ENCODE peak calls at places on chromosomes 2 and 18, in ten cellular contexts. O is left ventricle myocardium inferior, S is AG09319, A is mucosa of descending colon, E is brain microvascular endothelial cell, K is omental fat pad, N is tibial nerve, P is neural crest cell, F is AG10803, M is lower leg skin. V is an unnamed sample.

GRCh38 chr2:99928472-99929053 is 213.8 kb downstream of the AFF3 start:
- DNase-seq in M (no peak), N (no peak), A (no peak), O (no peak), F (no peak), P (no peak), S (no peak), E (no peak), K (no peak), V (no peak)

GRCh38 chr2:189204322-189204941 is 24.9 kb upstream of the COL5A2 start:
- DNase-seq in A (no peak), N (no peak), P (no peak), F (peak), O (no peak), M (no peak), S (no peak), E (no peak), K (no peak), V (no peak)

GRCh38 chr18:76462326-76462694 is 32.7 kb downstream of the ZNF516 start:
- DNase-seq in N (no peak), P (no peak), K (no peak), E (no peak), O (no peak), M (no peak), A (no peak), F (no peak), S (no peak), V (no peak)

GRCh38 chr2:62811972-62812371 is 106.5 kb downstream of the EHBP1 start:
- DNase-seq in S (no peak), F (no peak), K (no peak), M (no peak), O (no peak), E (no peak), A (no peak), P (no peak), N (no peak), V (no peak)

GRCh38 chr2:201467666-201468065 is 16.1 kb downstream of the STRADB start:
- DNase-seq in P (no peak), A (no peak), N (no peak), S (no peak), E (no peak), O (no peak), F (no peak), K (no peak), M (no peak), V (no peak)

GRCh38 chr2:234763051-234763909 is 188.5 kb upstream of the SH3BP4 start:
- DNase-seq in K (no peak), P (no peak), F (peak), M (no peak), O (no peak), A (no peak), S (peak), E (no peak), N (no peak), V (no peak)

GRCh38 chr2:120783371-120783791 is 47.7 kb downstream of the GLI2 start:
- DNase-seq in M (no peak), S (no peak), F (peak), K (no peak), E (no peak), O (no peak), A (no peak), P (no peak), N (no peak), V (no peak)

GRCh38 chr2:214899751-214900150 is 90.3 kb upstream of the BARD1 start:
- DNase-seq in A (no peak), M (no peak), K (no peak), S (no peak), E (no peak), P (no peak), F (no peak), O (no peak), N (no peak), V (no peak)

GRCh38 chr2:65017335-65017734 is 28.1 kb downstream of the SLC1A4 start:
- DNase-seq in S (no peak), M (no peak), A (no peak), F (no peak), O (no peak), K (no peak), P (no peak), N (no peak), E (no peak), V (no peak)
- TF ChIP-seq CTCF in S (no peak), M (no peak), A (peak), F (no peak), O (peak), K (no peak), P (peak), N (peak), E (peak), V (no peak)

DNA sequence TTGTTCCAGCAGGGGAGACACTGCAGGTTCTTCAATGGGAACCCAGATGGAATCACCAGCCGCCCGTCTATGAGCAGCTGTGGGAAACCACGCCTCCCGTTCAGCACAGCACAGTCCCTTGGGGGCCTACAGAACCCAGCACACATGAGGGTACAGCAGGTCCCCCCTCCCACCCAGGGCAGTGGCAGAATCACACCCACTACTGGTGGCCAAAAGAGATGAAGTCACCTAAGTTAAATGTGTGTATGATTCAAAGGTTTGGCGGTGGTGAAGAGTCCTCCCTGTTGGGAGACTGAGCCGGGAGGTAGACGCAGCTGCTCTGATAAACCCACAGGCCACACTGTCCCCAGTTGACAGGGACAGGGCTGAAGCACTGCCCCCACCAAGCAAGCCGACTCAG is 44.3 kb downstream of the L3MBTL4 start:
- DNase-seq in M (no peak), F (no peak), P (no peak), O (no peak), S (no peak), E (no peak), K (no peak), N (no peak), A (no peak), V (no peak)
- TF ChIP-seq CTCF in M (no peak), F (no peak), P (no peak), O (no peak), S (no peak), E (no peak), K (no peak), N (no peak), A (no peak), V (no peak)

GRCh38 chr2:106864051-106864450 is 21.9 kb downstream of the ST6GAL2 start:
- DNase-seq in E (no peak), A (no peak), K (no peak), P (no peak), O (no peak), F (no peak), M (peak), S (no peak), N (no peak), V (no peak)

GRCh38 chr2:106866636-106867035 is 19.3 kb downstream of the ST6GAL2 start:
- DNase-seq in S (no peak), M (no peak), N (no peak), K (no peak), P (no peak), A (no peak), O (no peak), F (peak), E (no peak), V (no peak)

GRCh38 chr2:106868199-106868598 is 17.8 kb downstream of the ST6GAL2 start:
- DNase-seq in A (no peak), N (no peak), E (no peak), P (no peak), K (no peak), M (peak), F (no peak), O (no peak), S (no peak), V (no peak)

GRCh38 chr2:106867231-106867943 is 18.6 kb downstream of the ST6GAL2 start:
- DNase-seq in P (no peak), F (no peak), A (no peak), K (no peak), N (no peak), S (no peak), O (no peak), M (peak), E (no peak), V (no peak)

DNA sequence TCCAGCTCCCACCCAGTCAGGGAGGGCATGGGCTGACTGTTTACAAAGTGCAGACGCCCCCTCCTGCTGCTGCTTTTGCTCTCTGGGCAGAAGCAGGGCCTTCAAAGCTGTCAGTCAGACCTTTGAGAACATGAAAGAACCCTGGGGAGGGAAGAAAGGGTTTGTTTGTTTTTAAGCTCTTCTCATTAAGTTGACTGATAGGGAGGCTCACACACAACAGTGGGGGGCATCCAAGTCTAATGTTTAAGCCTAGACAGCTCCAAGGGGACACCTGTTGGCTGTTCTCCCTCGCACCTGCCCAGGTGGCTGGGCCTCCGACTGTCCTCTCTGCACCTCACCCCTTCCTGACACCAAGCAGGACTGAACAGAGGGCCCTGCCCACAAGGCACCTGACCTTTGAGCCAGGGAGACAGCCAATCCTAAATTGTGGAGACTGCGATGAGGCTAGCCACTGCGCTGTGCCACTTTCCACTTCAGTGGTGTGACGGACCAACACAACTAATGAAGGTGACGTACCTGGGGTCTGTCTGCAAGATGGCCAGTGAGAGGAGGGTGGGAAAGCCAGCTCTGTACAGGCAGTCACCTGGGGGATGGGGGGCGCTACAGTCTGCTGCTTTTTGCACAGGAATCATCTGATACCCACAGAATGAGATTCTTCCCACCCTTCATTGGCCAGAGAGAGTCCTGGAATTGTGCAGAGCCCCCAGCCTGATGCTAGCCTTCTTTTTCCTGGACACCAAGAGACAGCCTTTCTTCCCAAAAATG is 16.3 kb downstream of the ST6GAL2 start:
- DNase-seq in P (no peak), S (no peak), O (no peak), A (no peak), E (no peak), K (no peak), N (no peak), M (peak), F (no peak), V (no peak)
- TF ChIP-seq CTCF in P (no peak), S (no peak), O (no peak), A (no peak), E (no peak), K (no peak), N (no peak), M (no peak), F (no peak), V (no peak)

GRCh38 chr18:37481058-37481457 is 84.5 kb downstream of the CELF4 start:
- DNase-seq in N (no peak), P (no peak), F (no peak), A (no peak), M (no peak), E (no peak), K (no peak), S (no peak), O (no peak), V (no peak)

GRCh38 chr18:37476611-37477295 is 88.8 kb downstream of the CELF4 start:
- DNase-seq in K (no peak), S (no peak), E (no peak), F (no peak), A (no peak), N (no peak), O (no peak), P (no peak), M (no peak), V (no peak)

GRCh38 chr18:37470986-37471385 is 94.6 kb downstream of the CELF4 start:
- DNase-seq in P (no peak), S (no peak), O (no peak), K (no peak), N (no peak), A (no peak), E (no peak), M (no peak), F (no peak), V (no peak)

GRCh38 chr18:37471619-37472018 is 94.0 kb downstream of the CELF4 start:
- DNase-seq in M (no peak), E (no peak), K (no peak), A (no peak), F (no peak), O (no peak), P (no peak), S (no peak), N (no peak), V (no peak)

DNA sequence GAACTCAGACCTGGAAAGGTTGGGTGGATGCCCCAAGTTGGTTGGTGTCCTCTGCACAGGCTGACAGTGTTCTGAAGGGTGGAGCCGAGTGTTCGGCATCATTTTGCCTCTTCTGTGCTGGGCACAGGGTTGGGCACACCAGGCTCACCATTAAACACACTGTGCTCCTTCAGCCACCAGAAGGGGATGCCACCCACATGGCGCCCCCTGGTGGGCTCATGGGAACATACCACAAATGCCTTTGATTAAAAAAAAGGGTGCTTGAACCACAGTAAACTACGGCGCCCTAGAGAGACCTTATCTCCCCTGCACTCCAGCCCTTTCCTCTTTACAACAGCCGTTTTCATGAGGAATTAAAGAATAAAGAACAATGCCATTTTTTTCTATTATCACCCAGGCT is 89.4 kb downstream of the CELF4 start:
- DNase-seq in N (no peak), F (peak), M (no peak), E (peak), P (peak), K (no peak), O (no peak), S (no peak), A (peak), V (no peak)
- TF ChIP-seq CTCF in N (no peak), F (peak), M (no peak), E (peak), P (peak), K (no peak), O (peak), S (peak), A (no peak), V (no peak)

V was measured in tibial artery.